ENCODE peak calls at places on chromosomes 13 and 19, in eight cellular contexts. One of them, this sample, is unnamed.

GRCh38 chr13:91369432-91369831 is 21.9 kb downstream of the MIR17HG start:
- DNase-seq in ovary: no peak
- DNase-seq in lower leg skin: no peak
- DNase-seq in uterus: no peak
- DNase-seq in adrenal gland: no peak
- DNase-seq in esophagus squamous epithelium: no peak
- DNase-seq in breast epithelium: no peak
- DNase-seq in heart left ventricle: no peak
- DNase-seq in this sample: no peak

GRCh38 chr13:37966266-37966665 is 96.7 kb upstream of the TRPC4 start:
- DNase-seq in ovary: no peak
- DNase-seq in lower leg skin: no peak
- DNase-seq in uterus: no peak
- DNase-seq in adrenal gland: no peak
- DNase-seq in esophagus squamous epithelium: no peak
- DNase-seq in breast epithelium: no peak
- DNase-seq in heart left ventricle: no peak
- DNase-seq in this sample: no peak

GRCh38 chr13:46492946-46493345 is 60.0 kb upstream of the LRCH1 start:
- DNase-seq in ovary: no peak
- DNase-seq in lower leg skin: no peak
- DNase-seq in uterus: no peak
- DNase-seq in adrenal gland: no peak
- DNase-seq in esophagus squamous epithelium: no peak
- DNase-seq in breast epithelium: no peak
- DNase-seq in heart left ventricle: no peak
- DNase-seq in this sample: peak

GRCh38 chr13:42047561-42048322 is 706 bp upstream of the DGKH start:
- DNase-seq in ovary: peak
- DNase-seq in lower leg skin: peak
- DNase-seq in uterus: peak
- DNase-seq in adrenal gland: peak
- DNase-seq in esophagus squamous epithelium: no peak
- DNase-seq in breast epithelium: peak
- DNase-seq in heart left ventricle: peak
- DNase-seq in this sample: peak

GRCh38 chr19:42333975-42334696 is 8.7 kb downstream of the MEGF8 start:
- DNase-seq in ovary: no peak
- DNase-seq in lower leg skin: no peak
- DNase-seq in uterus: no peak
- DNase-seq in adrenal gland: peak
- DNase-seq in esophagus squamous epithelium: no peak
- DNase-seq in breast epithelium: no peak
- DNase-seq in heart left ventricle: no peak
- DNase-seq in this sample: no peak

GRCh38 chr19:33808399-33808798 is 11.7 kb downstream of the KCTD15 start:
- DNase-seq in ovary: no peak
- DNase-seq in lower leg skin: no peak
- DNase-seq in uterus: no peak
- DNase-seq in adrenal gland: no peak
- DNase-seq in esophagus squamous epithelium: no peak
- DNase-seq in breast epithelium: no peak
- DNase-seq in heart left ventricle: no peak
- DNase-seq in this sample: no peak

GRCh38 chr13:98557934-98558630 is 18.8 kb downstream of the STK24 start:
- DNase-seq in ovary: no peak
- DNase-seq in lower leg skin: no peak
- DNase-seq in uterus: no peak
- DNase-seq in adrenal gland: no peak
- DNase-seq in esophagus squamous epithelium: no peak
- DNase-seq in breast epithelium: no peak
- DNase-seq in heart left ventricle: no peak
- DNase-seq in this sample: no peak

GRCh38 chr13:94154362-94154761 is 325.1 kb downstream of the DCT start:
- DNase-seq in ovary: no peak
- DNase-seq in lower leg skin: no peak
- DNase-seq in uterus: no peak
- DNase-seq in adrenal gland: peak
- DNase-seq in esophagus squamous epithelium: no peak
- DNase-seq in breast epithelium: no peak
- DNase-seq in heart left ventricle: no peak
- DNase-seq in this sample: peak

GRCh38 chr13:81568824-81569223 is 1227.9 kb upstream of the SPRY2 start:
- DNase-seq in ovary: no peak
- DNase-seq in lower leg skin: no peak
- DNase-seq in uterus: no peak
- DNase-seq in adrenal gland: no peak
- DNase-seq in esophagus squamous epithelium: no peak
- DNase-seq in breast epithelium: no peak
- DNase-seq in heart left ventricle: no peak
- DNase-seq in this sample: no peak

GRCh38 chr19:44613295-44614168 is at the start of gene IGSF23:
- DNase-seq in ovary: no peak
- DNase-seq in lower leg skin: no peak
- DNase-seq in uterus: no peak
- DNase-seq in adrenal gland: no peak
- DNase-seq in esophagus squamous epithelium: no peak
- DNase-seq in breast epithelium: no peak
- DNase-seq in heart left ventricle: no peak
- DNase-seq in this sample: no peak
- TF ChIP-seq POLR2A in ovary: no peak
- TF ChIP-seq POLR2A in lower leg skin: no peak
- TF ChIP-seq POLR2A in uterus: no peak
- TF ChIP-seq POLR2A in adrenal gland: no peak
- TF ChIP-seq POLR2A in esophagus squamous epithelium: no peak
- TF ChIP-seq POLR2A in breast epithelium: no peak
- TF ChIP-seq POLR2A in heart left ventricle: no peak
- TF ChIP-seq POLR2A in this sample: no peak

GRCh38 chr19:4077011-4077382 is 10.3 kb upstream of the ZBTB7A start:
- DNase-seq in ovary: no peak
- DNase-seq in lower leg skin: no peak
- DNase-seq in uterus: no peak
- DNase-seq in adrenal gland: no peak
- DNase-seq in esophagus squamous epithelium: no peak
- DNase-seq in breast epithelium: no peak
- DNase-seq in heart left ventricle: peak
- DNase-seq in this sample: no peak

GRCh38 chr19:4081441-4082129 is 14.9 kb upstream of the ZBTB7A start:
- DNase-seq in ovary: no peak
- DNase-seq in lower leg skin: no peak
- DNase-seq in uterus: no peak
- DNase-seq in adrenal gland: no peak
- DNase-seq in esophagus squamous epithelium: no peak
- DNase-seq in breast epithelium: no peak
- DNase-seq in heart left ventricle: no peak
- DNase-seq in this sample: no peak

GRCh38 chr19:4080473-4080872 is 13.8 kb upstream of the ZBTB7A start:
- DNase-seq in ovary: no peak
- DNase-seq in lower leg skin: no peak
- DNase-seq in uterus: no peak
- DNase-seq in adrenal gland: no peak
- DNase-seq in esophagus squamous epithelium: no peak
- DNase-seq in breast epithelium: no peak
- DNase-seq in heart left ventricle: no peak
- DNase-seq in this sample: no peak

GRCh38 chr19:4075373-4075772 is 8.7 kb upstream of the ZBTB7A start:
- DNase-seq in ovary: no peak
- DNase-seq in lower leg skin: no peak
- DNase-seq in uterus: no peak
- DNase-seq in adrenal gland: no peak
- DNase-seq in esophagus squamous epithelium: no peak
- DNase-seq in breast epithelium: no peak
- DNase-seq in heart left ventricle: no peak
- DNase-seq in this sample: no peak

GRCh38 chr19:4077800-4078683 is 11.3 kb upstream of the ZBTB7A start:
- DNase-seq in ovary: peak
- DNase-seq in lower leg skin: no peak
- DNase-seq in uterus: peak
- DNase-seq in adrenal gland: peak
- DNase-seq in esophagus squamous epithelium: no peak
- DNase-seq in breast epithelium: peak
- DNase-seq in heart left ventricle: peak
- DNase-seq in this sample: no peak
- TF ChIP-seq POLR2A in ovary: no peak
- TF ChIP-seq POLR2A in lower leg skin: no peak
- TF ChIP-seq POLR2A in uterus: no peak
- TF ChIP-seq POLR2A in adrenal gland: no peak
- TF ChIP-seq POLR2A in esophagus squamous epithelium: no peak
- TF ChIP-seq POLR2A in breast epithelium: no peak
- TF ChIP-seq POLR2A in heart left ventricle: peak
- TF ChIP-seq POLR2A in this sample: peak

DNA sequence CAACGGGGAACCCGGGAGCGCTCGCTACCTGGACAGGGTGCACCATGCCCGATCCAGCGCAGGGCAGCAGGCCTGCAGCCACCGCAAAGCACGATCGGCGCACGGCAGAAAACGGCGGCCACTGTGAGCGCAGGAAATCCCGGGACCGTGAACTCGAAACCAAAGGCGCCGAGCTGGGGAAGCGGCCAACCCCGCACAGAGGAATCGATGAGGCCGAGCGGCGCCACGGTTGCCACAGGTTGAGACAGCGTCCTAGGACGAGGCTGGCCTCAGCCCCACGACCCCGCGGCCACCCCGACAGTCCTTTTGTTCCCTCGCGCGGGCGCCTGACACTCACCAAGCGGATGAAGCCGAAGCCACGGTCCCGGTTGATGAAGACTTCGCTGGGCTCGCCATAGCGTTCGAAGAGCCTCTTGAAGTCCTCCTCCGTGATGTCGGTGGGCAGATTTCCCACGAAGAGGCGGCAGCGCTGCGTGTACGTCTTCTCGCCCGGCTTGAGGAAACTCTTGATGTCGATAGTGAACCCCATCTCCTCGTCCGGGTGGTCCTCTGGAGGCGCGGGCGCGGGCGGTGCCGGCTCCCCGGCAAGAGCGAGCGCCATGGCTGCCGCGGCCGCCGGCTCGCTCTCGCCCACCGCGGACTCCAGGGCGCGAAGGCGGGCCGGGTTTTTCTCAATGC is 557 bp downstream of the PSPC1 start:
- DNase-seq in ovary: peak
- DNase-seq in lower leg skin: peak
- DNase-seq in uterus: peak
- DNase-seq in adrenal gland: peak
- DNase-seq in esophagus squamous epithelium: no peak
- DNase-seq in breast epithelium: peak
- DNase-seq in heart left ventricle: peak
- DNase-seq in this sample: peak
- TF ChIP-seq POLR2A in ovary: no peak
- TF ChIP-seq POLR2A in lower leg skin: no peak
- TF ChIP-seq POLR2A in uterus: no peak
- TF ChIP-seq POLR2A in adrenal gland: peak
- TF ChIP-seq POLR2A in esophagus squamous epithelium: no peak
- TF ChIP-seq POLR2A in breast epithelium: no peak
- TF ChIP-seq POLR2A in heart left ventricle: no peak
- TF ChIP-seq POLR2A in this sample: no peak

GRCh38 chr19:50204081-50204428 is 633 bp downstream of the MYH14 start:
- DNase-seq in ovary: no peak
- DNase-seq in lower leg skin: no peak
- DNase-seq in uterus: no peak
- DNase-seq in adrenal gland: no peak
- DNase-seq in esophagus squamous epithelium: no peak
- DNase-seq in breast epithelium: no peak
- DNase-seq in heart left ventricle: no peak
- DNase-seq in this sample: no peak

GRCh38 chr19:50204811-50205675 is 1.6 kb downstream of the MYH14 start:
- DNase-seq in ovary: no peak
- DNase-seq in lower leg skin: peak
- DNase-seq in uterus: no peak
- DNase-seq in adrenal gland: no peak
- DNase-seq in esophagus squamous epithelium: no peak
- DNase-seq in breast epithelium: peak
- DNase-seq in heart left ventricle: peak
- DNase-seq in this sample: no peak

GRCh38 chr19:50207730-50208129 is 4.3 kb downstream of the MYH14 start:
- DNase-seq in ovary: no peak
- DNase-seq in lower leg skin: no peak
- DNase-seq in uterus: no peak
- DNase-seq in adrenal gland: no peak
- DNase-seq in esophagus squamous epithelium: no peak
- DNase-seq in breast epithelium: no peak
- DNase-seq in heart left ventricle: no peak
- DNase-seq in this sample: no peak

GRCh38 chr19:50206191-50206590 is 2.8 kb downstream of the MYH14 start:
- DNase-seq in ovary: no peak
- DNase-seq in lower leg skin: no peak
- DNase-seq in uterus: no peak
- DNase-seq in adrenal gland: no peak
- DNase-seq in esophagus squamous epithelium: no peak
- DNase-seq in breast epithelium: no peak
- DNase-seq in heart left ventricle: no peak
- DNase-seq in this sample: no peak

DNA sequence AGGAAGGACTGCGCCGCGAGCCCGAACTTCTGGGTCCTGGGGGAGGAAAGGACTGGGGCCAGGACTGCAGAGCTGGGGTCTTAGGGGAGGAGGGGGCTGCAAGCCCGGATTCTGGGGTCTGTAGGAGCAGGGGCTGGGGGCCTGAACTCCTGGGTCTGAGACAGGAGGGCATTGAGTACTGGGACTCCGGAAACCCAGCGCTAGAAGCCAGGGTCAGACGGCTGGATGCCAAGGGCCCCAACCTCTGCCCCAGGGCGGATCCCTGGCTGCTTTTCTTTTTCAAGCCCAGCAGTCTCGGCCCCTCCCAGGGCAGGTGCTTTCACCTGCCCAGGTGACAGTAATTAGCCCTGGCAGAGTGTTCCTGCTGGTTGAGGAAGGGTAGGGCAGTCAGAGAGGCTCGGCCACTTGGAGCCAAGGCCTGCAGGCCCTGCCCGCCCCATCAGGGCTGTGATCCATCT is 2.3 kb downstream of the MYH14 start:
- DNase-seq in ovary: no peak
- DNase-seq in lower leg skin: no peak
- DNase-seq in uterus: no peak
- DNase-seq in adrenal gland: no peak
- DNase-seq in esophagus squamous epithelium: no peak
- DNase-seq in breast epithelium: peak
- DNase-seq in heart left ventricle: no peak
- DNase-seq in this sample: no peak
- TF ChIP-seq POLR2A in ovary: no peak
- TF ChIP-seq POLR2A in lower leg skin: no peak
- TF ChIP-seq POLR2A in uterus: no peak
- TF ChIP-seq POLR2A in adrenal gland: no peak
- TF ChIP-seq POLR2A in esophagus squamous epithelium: no peak
- TF ChIP-seq POLR2A in breast epithelium: no peak
- TF ChIP-seq POLR2A in heart left ventricle: no peak
- TF ChIP-seq POLR2A in this sample: no peak

This sample was measured in H54.